ENCODE peak calls at places on chromosomes 12 and 14, in five cellular contexts. One of them, this sample, is unnamed.
A peak's percentile ranks its signal among the peaks of the same experiment; 100 is the strongest.

GRCh38 chr14:23153891-23154796 is 29.3 kb downstream of the SLC7A8 start:
- DNase-seq in neural progenitor cell: peak; percentile 46
- DNase-seq in fibroblast of lung: peak; percentile 54
- DNase-seq in GM23338: peak; percentile 87
- DNase-seq in HCT116: peak; percentile 38
- DNase-seq in this sample: no peak

GRCh38 chr14:50697659-50698290 is 29.7 kb upstream of the SAV1 start:
- DNase-seq in neural progenitor cell: no peak
- DNase-seq in fibroblast of lung: peak; percentile 19
- DNase-seq in GM23338: no peak
- DNase-seq in HCT116: no peak
- DNase-seq in this sample: no peak

GRCh38 chr12:4383304-4383865 is 3.9 kb upstream of the FGF23 start:
- DNase-seq in neural progenitor cell: peak; percentile 63
- DNase-seq in fibroblast of lung: no peak
- DNase-seq in GM23338: peak; percentile 86
- DNase-seq in HCT116: no peak
- DNase-seq in this sample: no peak

GRCh38 chr12:26108915-26109314 is 15.9 kb downstream of the BHLHE41 start:
- DNase-seq in neural progenitor cell: no peak
- DNase-seq in fibroblast of lung: no peak
- DNase-seq in GM23338: no peak
- DNase-seq in HCT116: no peak
- DNase-seq in this sample: no peak

GRCh38 chr14:54219281-54220121 is 177.3 kb upstream of the CDKN3 start:
- DNase-seq in neural progenitor cell: peak; percentile 65
- DNase-seq in fibroblast of lung: no peak
- DNase-seq in GM23338: peak; percentile 81
- DNase-seq in HCT116: no peak
- DNase-seq in this sample: no peak

GRCh38 chr12:121287267-121287954 is 9.1 kb downstream of the CAMKK2 start:
- DNase-seq in neural progenitor cell: no peak
- DNase-seq in fibroblast of lung: peak; percentile 22
- DNase-seq in GM23338: no peak
- DNase-seq in HCT116: no peak
- DNase-seq in this sample: no peak

GRCh38 chr12:79983492-79983891 is 48.6 kb upstream of the PPP1R12A start:
- DNase-seq in neural progenitor cell: no peak
- DNase-seq in fibroblast of lung: peak; percentile 99
- DNase-seq in GM23338: no peak
- DNase-seq in HCT116: no peak
- DNase-seq in this sample: peak; percentile 48

GRCh38 chr12:121628536-121628935 is 2.2 kb downstream of the ORAI1 start:
- DNase-seq in neural progenitor cell: no peak
- DNase-seq in fibroblast of lung: no peak
- DNase-seq in GM23338: no peak
- DNase-seq in HCT116: no peak
- DNase-seq in this sample: no peak

GRCh38 chr12:72288436-72288835 is 16.3 kb downstream of the TRHDE start:
- DNase-seq in neural progenitor cell: no peak
- DNase-seq in fibroblast of lung: no peak
- DNase-seq in GM23338: no peak
- DNase-seq in HCT116: no peak
- DNase-seq in this sample: no peak

GRCh38 chr12:122346054-122346453 is 76.4 kb downstream of the CLIP1 start:
- DNase-seq in neural progenitor cell: no peak
- DNase-seq in fibroblast of lung: no peak
- DNase-seq in GM23338: no peak
- DNase-seq in HCT116: no peak
- DNase-seq in this sample: no peak

GRCh38 chr14:50813544-50813863 is 17.5 kb downstream of the NIN start:
- DNase-seq in neural progenitor cell: no peak
- DNase-seq in fibroblast of lung: no peak
- DNase-seq in GM23338: no peak
- DNase-seq in HCT116: no peak
- DNase-seq in this sample: no peak

GRCh38 chr12:117089463-117089862 is 9.8 kb downstream of the TESC start:
- DNase-seq in neural progenitor cell: no peak
- DNase-seq in fibroblast of lung: no peak
- DNase-seq in GM23338: no peak
- DNase-seq in HCT116: no peak
- DNase-seq in this sample: no peak

GRCh38 chr12:117084405-117085317 is 14.6 kb downstream of the TESC start:
- DNase-seq in neural progenitor cell: no peak
- DNase-seq in fibroblast of lung: no peak
- DNase-seq in GM23338: no peak
- DNase-seq in HCT116: no peak
- DNase-seq in this sample: no peak

GRCh38 chr12:117080707-117081141 is 18.5 kb downstream of the TESC start:
- DNase-seq in neural progenitor cell: no peak
- DNase-seq in fibroblast of lung: no peak
- DNase-seq in GM23338: no peak
- DNase-seq in HCT116: no peak
- DNase-seq in this sample: no peak

GRCh38 chr12:117087808-117088207 is 11.4 kb downstream of the TESC start:
- DNase-seq in neural progenitor cell: no peak
- DNase-seq in fibroblast of lung: no peak
- DNase-seq in GM23338: no peak
- DNase-seq in HCT116: no peak
- DNase-seq in this sample: no peak

GRCh38 chr12:117085318-117085947 is 13.8 kb downstream of the TESC start:
- DNase-seq in neural progenitor cell: no peak
- DNase-seq in fibroblast of lung: no peak
- DNase-seq in GM23338: no peak
- DNase-seq in HCT116: no peak
- DNase-seq in this sample: no peak
- H3K4me1 ChIP-seq in neural progenitor cell: peaks cover 8% of the 10 kb centered on the region
- H3K4me1 ChIP-seq in fibroblast of lung: no peaks in the 10 kb centered on the region
- H3K4me1 ChIP-seq in GM23338: no peaks in the 10 kb centered on the region
- H3K4me1 ChIP-seq in HCT116: peaks cover under 1% of the 10 kb centered on the region
- H3K4me1 ChIP-seq in this sample: no peaks in the 10 kb centered on the region

DNA sequence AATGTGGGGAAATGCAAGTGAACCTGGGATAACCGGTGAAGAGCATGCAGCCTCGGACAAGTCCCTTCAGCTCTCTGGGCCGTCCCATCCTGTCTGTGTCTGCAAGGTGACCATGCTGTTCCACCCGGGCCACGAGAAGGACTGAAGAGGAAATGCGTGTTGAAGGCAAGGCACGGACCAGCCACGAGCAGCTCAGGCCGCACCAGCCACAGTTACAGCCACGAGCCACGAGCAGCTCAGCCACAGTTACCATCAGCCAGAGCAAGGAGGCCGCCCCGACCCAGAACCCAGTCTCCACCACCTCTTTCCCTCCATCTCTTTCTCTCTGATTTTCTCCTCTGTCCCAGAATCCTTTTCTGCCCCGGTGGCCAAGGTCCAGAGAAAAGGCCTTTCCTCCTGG is 18.8 kb upstream of the GALNT9 start:
- DNase-seq in neural progenitor cell: no peak
- DNase-seq in fibroblast of lung: no peak
- DNase-seq in GM23338: no peak
- DNase-seq in HCT116: no peak
- DNase-seq in this sample: no peak
- TF ChIP-seq EZH2 in neural progenitor cell: no peak
- TF ChIP-seq EZH2 in fibroblast of lung: no peak
- TF ChIP-seq EZH2 in GM23338: no peak
- TF ChIP-seq EZH2 in HCT116: no peak
- TF ChIP-seq EZH2 in this sample: no peak

DNA sequence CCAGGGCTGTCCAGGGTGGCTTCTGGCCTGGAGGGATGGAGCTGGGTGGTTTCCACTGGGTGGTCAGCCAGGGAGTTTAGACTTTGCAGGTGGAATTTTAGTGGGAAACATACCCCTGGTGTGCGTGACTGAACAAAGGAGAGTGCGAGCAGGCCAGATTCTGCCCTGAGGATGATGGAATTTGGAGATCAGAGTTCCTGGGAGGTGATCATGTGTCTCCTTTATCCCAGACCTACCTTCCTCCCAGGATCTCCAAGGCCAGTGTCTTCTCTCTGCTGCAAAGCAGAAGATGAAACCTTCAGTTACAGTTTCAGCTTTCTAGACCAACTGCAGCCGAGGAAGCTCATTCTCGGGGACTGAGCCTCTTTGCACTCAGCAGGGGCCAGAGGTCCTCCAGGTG is 33.2 kb downstream of the RPH3A start:
- DNase-seq in neural progenitor cell: no peak
- DNase-seq in fibroblast of lung: no peak
- DNase-seq in GM23338: no peak
- DNase-seq in HCT116: no peak
- DNase-seq in this sample: no peak
- H3K4me1 ChIP-seq in neural progenitor cell: peaks cover 11% of the 10 kb centered on the region
- H3K4me1 ChIP-seq in fibroblast of lung: no peaks in the 10 kb centered on the region
- H3K4me1 ChIP-seq in GM23338: no peaks in the 10 kb centered on the region
- H3K4me1 ChIP-seq in HCT116: no peaks in the 10 kb centered on the region
- H3K4me1 ChIP-seq in this sample: no peaks in the 10 kb centered on the region

DNA sequence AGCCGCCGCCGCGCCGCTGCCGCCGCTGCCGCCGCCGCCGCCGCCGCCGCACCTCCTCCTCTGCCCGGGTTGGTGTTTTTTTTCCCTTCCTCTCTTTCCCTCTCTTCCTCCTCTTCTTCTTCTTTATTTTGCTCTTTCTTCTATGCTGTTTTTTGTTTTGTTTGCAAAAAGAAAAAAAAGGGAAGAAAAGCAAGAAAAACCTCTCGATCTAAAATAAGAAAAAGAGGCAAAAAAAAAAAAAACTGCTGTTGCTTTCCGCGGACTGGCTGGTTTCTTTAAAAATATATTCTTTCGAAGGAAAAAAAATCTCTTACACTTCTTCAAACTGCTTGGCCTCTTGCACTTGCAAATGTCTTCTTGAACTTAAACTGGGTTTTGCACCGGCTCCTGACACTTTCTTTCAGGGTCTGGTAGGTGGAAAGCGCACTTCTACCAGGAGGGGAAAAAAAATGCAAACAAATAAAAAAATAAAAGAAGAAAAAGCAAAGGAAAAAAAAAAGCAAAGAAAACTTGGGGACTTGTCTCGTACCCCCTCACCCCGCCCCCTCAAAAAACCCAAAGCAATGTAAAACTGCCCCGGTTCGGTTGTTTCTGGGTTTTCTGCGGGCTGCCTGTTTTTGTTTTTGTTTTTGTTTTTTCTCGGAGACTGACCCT is 582 bp downstream of the BCL11B start:
- DNase-seq in neural progenitor cell: no peak
- DNase-seq in fibroblast of lung: no peak
- DNase-seq in GM23338: no peak
- DNase-seq in HCT116: no peak
- DNase-seq in this sample: no peak
- TF ChIP-seq EZH2 in neural progenitor cell: no peak
- TF ChIP-seq EZH2 in fibroblast of lung: peak; percentile 15
- TF ChIP-seq EZH2 in GM23338: no peak
- TF ChIP-seq EZH2 in HCT116: no peak
- TF ChIP-seq EZH2 in this sample: no peak

GRCh38 chr12:108665608-108666202 is 32.0 kb upstream of the SELPLG start:
- DNase-seq in neural progenitor cell: no peak
- DNase-seq in fibroblast of lung: no peak
- DNase-seq in GM23338: no peak
- DNase-seq in HCT116: no peak
- DNase-seq in this sample: no peak
- H3K4me1 ChIP-seq in neural progenitor cell: peaks cover 30% of the 10 kb centered on the region
- H3K4me1 ChIP-seq in fibroblast of lung: peaks cover 32% of the 10 kb centered on the region
- H3K4me1 ChIP-seq in GM23338: no peaks in the 10 kb centered on the region
- H3K4me1 ChIP-seq in HCT116: peaks cover 20% of the 10 kb centered on the region
- H3K4me1 ChIP-seq in this sample: peaks cover 19% of the 10 kb centered on the region

DNA sequence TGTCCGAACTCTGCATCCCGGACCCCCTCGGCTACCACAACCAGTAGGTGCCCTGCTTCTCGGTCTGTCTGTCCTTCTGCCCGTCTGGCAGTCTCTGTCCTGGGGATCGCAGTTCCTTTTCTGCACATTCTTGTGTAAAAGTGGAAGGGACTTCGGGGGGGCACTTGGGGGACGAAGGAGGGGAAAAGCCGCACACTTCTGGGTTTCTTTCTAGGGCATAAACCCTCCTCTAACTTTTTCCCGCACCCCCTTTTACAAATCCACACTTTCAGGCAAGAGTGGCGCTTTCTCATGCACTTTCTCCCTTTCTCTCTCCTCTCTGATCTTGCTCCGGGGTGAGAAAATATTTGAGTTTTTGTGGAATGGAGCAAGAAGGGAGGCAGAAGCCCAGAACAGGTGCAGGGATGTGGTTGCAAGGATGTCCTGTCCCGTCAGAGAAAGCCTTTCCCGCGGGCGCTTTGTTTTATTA is 506 bp downstream of the ESRRB start:
- DNase-seq in neural progenitor cell: peak; percentile 28
- DNase-seq in fibroblast of lung: no peak
- DNase-seq in GM23338: no peak
- DNase-seq in HCT116: no peak
- DNase-seq in this sample: no peak
- TF ChIP-seq EZH2 in neural progenitor cell: no peak
- TF ChIP-seq EZH2 in fibroblast of lung: peak; percentile 93
- TF ChIP-seq EZH2 in GM23338: peak; percentile 94
- TF ChIP-seq EZH2 in HCT116: no peak
- TF ChIP-seq EZH2 in this sample: peak; percentile 49

GRCh38 chr14:95321201-95321600 is 1.5 kb upstream of the CLMN start:
- DNase-seq in neural progenitor cell: no peak
- DNase-seq in fibroblast of lung: no peak
- DNase-seq in GM23338: no peak
- DNase-seq in HCT116: no peak
- DNase-seq in this sample: no peak
- H3K4me1 ChIP-seq in neural progenitor cell: peaks cover 20% of the 10 kb centered on the region
- H3K4me1 ChIP-seq in fibroblast of lung: peaks cover 2% of the 10 kb centered on the region
- H3K4me1 ChIP-seq in GM23338: peaks cover 16% of the 10 kb centered on the region
- H3K4me1 ChIP-seq in HCT116: peaks cover 26% of the 10 kb centered on the region
- H3K4me1 ChIP-seq in this sample: peaks cover 27% of the 10 kb centered on the region

GRCh38 chr12:93663729-93664084 is 13.5 kb upstream of the CRADD start:
- DNase-seq in neural progenitor cell: no peak
- DNase-seq in fibroblast of lung: no peak
- DNase-seq in GM23338: no peak
- DNase-seq in HCT116: no peak
- DNase-seq in this sample: no peak
- TF ChIP-seq EZH2 in neural progenitor cell: no peak
- TF ChIP-seq EZH2 in fibroblast of lung: no peak
- TF ChIP-seq EZH2 in GM23338: no peak
- TF ChIP-seq EZH2 in HCT116: no peak
- TF ChIP-seq EZH2 in this sample: no peak

DNA sequence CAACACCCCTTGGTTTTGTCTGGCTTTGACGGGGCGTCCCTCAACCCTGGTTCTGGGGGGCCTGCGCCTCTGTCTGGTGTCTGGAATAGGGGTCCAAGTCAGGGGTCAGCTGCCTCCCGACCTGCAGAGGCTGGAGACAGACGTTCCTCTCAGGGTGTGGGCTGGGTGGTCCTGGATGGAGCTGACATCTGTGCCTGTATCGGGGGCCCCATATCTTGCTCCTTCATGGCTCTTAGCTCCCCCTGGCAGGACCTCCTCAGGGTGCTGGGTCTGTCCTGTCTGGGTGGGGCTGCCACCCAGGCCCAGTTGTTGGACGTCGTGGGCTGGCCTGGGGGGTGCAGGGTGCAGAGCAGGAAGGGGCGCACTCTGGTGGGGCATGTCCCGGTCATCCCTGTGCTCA is 374.8 kb downstream of the TMEM121 start:
- DNase-seq in neural progenitor cell: no peak
- DNase-seq in fibroblast of lung: no peak
- DNase-seq in GM23338: no peak
- DNase-seq in HCT116: no peak
- DNase-seq in this sample: no peak
- H3K4me1 ChIP-seq in neural progenitor cell: no peaks in the 10 kb centered on the region
- H3K4me1 ChIP-seq in fibroblast of lung: no peaks in the 10 kb centered on the region
- H3K4me1 ChIP-seq in GM23338: no peaks in the 10 kb centered on the region
- H3K4me1 ChIP-seq in HCT116: no peaks in the 10 kb centered on the region
- H3K4me1 ChIP-seq in this sample: no peaks in the 10 kb centered on the region

This sample was measured in keratinocyte.